ENCODE peak calls at places on chromosomes 7 and 10, in seven cellular contexts. E is cardiac muscle cell, W is keratinocyte, Y is sigmoid colon, D is stomach, R is AG09309, X is fibroblast of mammary gland. P is an unnamed sample.

GRCh38 chr10:72254891-72255568 is 18.7 kb upstream of the DDIT4 start:
- DNase-seq in E (peak; percentile 64), W (no peak), Y (peak; percentile 98), D (peak; percentile 93), R (no peak), X (peak; percentile 90), P (no peak)

GRCh38 chr7:42493436-42494198 is 256.6 kb upstream of the GLI3 start:
- DNase-seq in E (peak; percentile 74), W (no peak), Y (peak; percentile 94), D (peak; percentile 40), R (peak; percentile 46), X (peak; percentile 92), P (peak; percentile 34)

GRCh38 chr10:14604181-14605142 is 170.2 kb downstream of the FAM107B start:
- DNase-seq in E (peak; percentile 90), W (no peak), Y (peak; percentile 90), D (peak; percentile 86), R (no peak), X (peak; percentile 44), P (no peak)

GRCh38 chr10:123175389-123176387 is 21.5 kb downstream of the BUB3 start:
- DNase-seq in E (no peak), W (no peak), Y (peak; percentile 37), D (no peak), R (no peak), X (no peak), P (no peak)

GRCh38 chr7:155484483-155485399 is 26.8 kb downstream of the EN2 start:
- DNase-seq in E (no peak), W (no peak), Y (no peak), D (no peak), R (no peak), X (no peak), P (no peak)

GRCh38 chr7:43781726-43782607 is 23.5 kb downstream of the BLVRA start:
- DNase-seq in E (no peak), W (no peak), Y (peak; percentile 64), D (no peak), R (peak; percentile 43), X (peak; percentile 78), P (no peak)

GRCh38 chr10:32995751-32996150 is 37.7 kb upstream of the ITGB1 start:
- DNase-seq in E (no peak), W (no peak), Y (no peak), D (no peak), R (no peak), X (no peak), P (no peak)

GRCh38 chr7:90648834-90649233 is 52.7 kb downstream of the CDK14 start:
- DNase-seq in E (no peak), W (no peak), Y (no peak), D (no peak), R (no peak), X (no peak), P (no peak)

GRCh38 chr7:92723205-92723604 is 113.2 kb downstream of the CDK6 start:
- DNase-seq in E (no peak), W (no peak), Y (no peak), D (no peak), R (no peak), X (peak; percentile 40), P (no peak)

GRCh38 chr10:45373003-45373782 is 823 bp upstream of the ALOX5 start:
- DNase-seq in E (peak; percentile 25), W (no peak), Y (no peak), D (no peak), R (no peak), X (no peak), P (no peak)

GRCh38 chr10:121183241-121183640 is 332.1 kb downstream of the WDR11 start:
- DNase-seq in E (no peak), W (no peak), Y (no peak), D (no peak), R (no peak), X (no peak), P (no peak)

GRCh38 chr10:121185816-121186215 is 334.7 kb downstream of the WDR11 start:
- DNase-seq in E (no peak), W (no peak), Y (no peak), D (no peak), R (no peak), X (no peak), P (no peak)

GRCh38 chr10:121189092-121189491 is 337.9 kb downstream of the WDR11 start:
- DNase-seq in E (no peak), W (no peak), Y (no peak), D (no peak), R (no peak), X (no peak), P (no peak)

GRCh38 chr10:121187375-121187774 is 336.2 kb downstream of the WDR11 start:
- DNase-seq in E (no peak), W (no peak), Y (no peak), D (no peak), R (no peak), X (no peak), P (no peak)

DNA sequence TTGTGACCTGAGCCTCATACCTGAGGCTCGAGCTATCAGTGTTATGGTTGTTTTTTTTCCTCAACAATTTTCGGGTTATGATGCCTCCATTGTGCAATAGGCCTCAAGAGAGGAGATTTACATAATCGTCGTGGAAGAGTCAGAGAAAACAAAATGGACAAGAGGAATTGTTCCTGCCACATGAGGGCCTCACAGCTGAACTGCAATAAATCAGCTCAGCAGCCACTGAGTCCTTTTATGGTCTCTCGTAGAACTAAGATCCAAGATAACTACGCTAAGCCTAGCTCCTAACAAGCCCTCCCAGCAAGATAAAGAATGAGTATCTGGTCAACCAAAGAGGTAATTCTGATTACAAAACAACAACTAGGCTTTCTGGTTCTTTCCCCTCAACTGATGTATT is 336.8 kb downstream of the WDR11 start:
- DNase-seq in E (peak; percentile 67), W (no peak), Y (no peak), D (no peak), R (no peak), X (no peak), P (no peak)
- TF ChIP-seq CTCF in E (no peak), W (no peak), Y (no peak), D (no peak), R (no peak), X (no peak), P (peak; percentile 6)

GRCh38 chr7:108096996-108097395 is 33.2 kb downstream of the LAMB4 start:
- DNase-seq in E (no peak), W (no peak), Y (no peak), D (no peak), R (no peak), X (no peak), P (no peak)

GRCh38 chr7:108093341-108093740 is 36.8 kb downstream of the LAMB4 start:
- DNase-seq in E (no peak), W (no peak), Y (no peak), D (no peak), R (no peak), X (peak; percentile 63), P (no peak)

GRCh38 chr7:108094375-108094774 is 35.8 kb downstream of the LAMB4 start:
- DNase-seq in E (no peak), W (no peak), Y (no peak), D (no peak), R (peak; percentile 71), X (peak; percentile 95), P (no peak)

GRCh38 chr7:108093903-108094302 is 36.3 kb downstream of the LAMB4 start:
- DNase-seq in E (no peak), W (no peak), Y (peak; percentile 66), D (no peak), R (no peak), X (peak; percentile 70), P (no peak)

DNA sequence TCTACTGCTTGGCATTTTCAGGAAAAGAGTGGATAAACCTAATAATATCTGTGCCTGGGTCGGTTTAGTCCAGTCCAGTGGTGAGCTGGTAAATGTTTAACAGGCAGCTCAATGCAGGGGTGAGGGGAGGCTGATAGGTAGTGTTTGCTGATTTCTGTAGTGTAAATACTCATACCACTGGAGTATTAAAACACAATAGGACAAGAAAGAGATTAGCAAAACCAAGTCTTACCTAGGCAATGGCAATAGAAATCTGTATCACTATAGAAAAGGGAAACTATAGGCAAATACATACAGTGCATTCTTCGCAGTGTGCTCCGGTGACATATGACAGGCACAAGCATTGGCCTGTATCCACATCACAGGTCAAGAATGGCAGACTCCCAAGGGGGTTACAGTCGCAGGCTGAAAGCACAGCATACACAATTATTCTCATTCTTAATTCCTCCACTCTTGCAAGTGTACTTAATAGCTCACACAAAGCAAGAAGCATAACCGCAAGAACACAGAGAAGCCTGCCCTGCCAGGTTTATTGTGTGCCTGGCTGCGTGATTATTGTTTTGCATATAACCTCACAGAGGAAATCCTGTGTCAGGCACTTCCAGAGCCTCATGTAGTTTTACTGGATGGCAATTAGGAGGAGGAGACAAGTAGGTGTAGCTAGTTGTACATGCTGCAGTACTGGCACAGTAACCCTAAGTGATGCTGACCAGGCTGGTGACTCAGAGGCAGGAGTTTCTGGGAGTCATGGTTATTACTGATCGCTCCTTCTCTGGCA is 35.0 kb downstream of the LAMB4 start:
- DNase-seq in E (no peak), W (no peak), Y (peak; percentile 88), D (peak; percentile 71), R (peak; percentile 66), X (peak; percentile 98), P (peak; percentile 96)
- H3K4me3 ChIP-seq in E (no peak overlapping the region), W (no peak overlapping the region), Y (no peak overlapping the region), D (no peak overlapping the region), R (no peak overlapping the region), X (peak overlapping the region; percentile 31), P (peak overlapping the region; percentile 1)

DNA sequence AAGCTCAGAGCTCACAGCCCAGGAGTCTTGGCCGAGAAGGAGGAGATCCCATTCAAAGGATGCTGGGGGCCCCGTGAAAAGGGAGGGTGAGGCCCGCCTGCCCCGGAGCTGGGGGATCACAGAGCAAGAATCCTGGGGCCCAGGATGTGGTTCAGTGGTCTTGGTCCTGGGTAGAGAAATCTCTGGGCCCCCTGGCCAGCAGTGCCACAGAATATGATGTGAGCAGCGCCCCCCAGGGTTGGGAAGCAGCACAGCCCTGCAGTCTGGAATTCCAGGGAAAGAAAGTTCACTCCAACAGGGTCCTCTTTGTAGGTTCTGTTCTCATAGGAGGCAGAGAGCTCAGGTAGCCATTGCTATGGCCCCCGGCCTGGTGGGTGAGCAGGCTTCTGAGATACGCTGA is 77.6 kb upstream of the GNA12 start:
- DNase-seq in E (peak; percentile 47), W (no peak), Y (no peak), D (no peak), R (no peak), X (no peak), P (no peak)
- TF ChIP-seq CTCF in E (peak; percentile 41), W (peak; percentile 58), Y (no peak), D (no peak), R (peak; percentile 29), X (no peak), P (peak; percentile 67)

GRCh38 chr10:88583584-88583957 is 453 bp upstream of the RNLS start:
- DNase-seq in E (no peak), W (no peak), Y (no peak), D (no peak), R (no peak), X (no peak), P (no peak)

GRCh38 chr10:88582806-88583583 is at the start of gene RNLS:
- DNase-seq in E (peak; percentile 40), W (no peak), Y (peak; percentile 87), D (peak; percentile 51), R (no peak), X (peak; percentile 49), P (no peak)

GRCh38 chr10:88586462-88586861 is at the start of gene LIPJ:
- DNase-seq in E (no peak), W (no peak), Y (no peak), D (no peak), R (no peak), X (no peak), P (no peak)

DNA sequence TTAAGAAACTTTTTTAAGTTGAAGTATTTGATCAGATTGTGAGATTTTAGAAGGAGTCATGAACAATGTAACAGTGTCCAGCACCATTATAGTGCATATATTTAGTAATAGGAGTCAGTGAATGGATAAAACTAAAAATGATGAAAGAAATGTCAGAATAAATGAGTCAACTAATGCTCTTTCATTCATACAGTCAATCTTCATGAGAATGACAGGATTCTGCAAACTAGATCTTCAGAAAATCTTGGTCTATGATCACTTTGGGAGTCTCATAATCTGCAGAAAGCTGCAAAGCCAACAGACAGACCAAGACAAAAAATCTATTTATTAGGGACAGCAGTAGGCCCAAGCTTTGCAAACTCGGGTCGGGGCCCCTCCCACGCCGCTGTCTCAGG is 710 bp downstream of the RNLS start:
- DNase-seq in E (no peak), W (no peak), Y (no peak), D (no peak), R (no peak), X (no peak), P (no peak)
- H3K4me3 ChIP-seq in E (peak overlapping the region; percentile 28), W (peak overlapping the region; percentile 77), Y (peak overlapping the region; percentile 73), D (peak overlapping the region; percentile 52), R (peak overlapping the region; percentile 57), X (peak overlapping the region; percentile 67), P (peak overlapping the region; percentile 54)

P was measured in retinal pigment epithelial cell.